ENCODE peak calls at places on chromosomes 7 and 10, in seven cellular contexts. One of them, this sample, is unnamed.

GRCh38 chr7:119783799-119784198 is 489.2 kb upstream of the KCND2 start:
- DNase-seq in NB4: no peak
- DNase-seq in iPS DF 6.9: no peak
- DNase-seq in AG09309: no peak
- DNase-seq in anterior cingulate cortex: no peak
- DNase-seq in stimulated activated CD4-positive, alpha-beta T cell treated with anti-CD3 and anti-CD28 coated beads, Interleukin-1b, Interleukin-23, amount 100 ng/mL, for 24 hours: no peak
- DNase-seq in activated CD4-positive, alpha-beta memory T cell treated with anti-CD3 and anti-CD28 coated beads, Interleukin-2, amount 10 ng/mL, durations not matched to agents 7 days and 5 days: no peak
- DNase-seq in this sample: no peak

GRCh38 chr7:117479480-117480224 is at the start of gene CFTR:
- DNase-seq in activated CD4-positive, alpha-beta memory T cell treated with anti-CD3 and anti-CD28 coated beads, Interleukin-2, amount 10 ng/mL, durations not matched to agents 7 days and 5 days: no peak
- DNase-seq in stimulated activated CD4-positive, alpha-beta T cell treated with anti-CD3 and anti-CD28 coated beads, Interleukin-1b, Interleukin-23, amount 100 ng/mL, for 24 hours: no peak
- DNase-seq in AG09309: no peak
- DNase-seq in anterior cingulate cortex: no peak
- DNase-seq in iPS DF 6.9: no peak
- DNase-seq in NB4: no peak
- DNase-seq in this sample: no peak

GRCh38 chr10:47335906-47336305 is 12.3 kb upstream of the RBP3 start:
- DNase-seq in AG09309: no peak
- DNase-seq in NB4: no peak
- DNase-seq in activated CD4-positive, alpha-beta memory T cell treated with anti-CD3 and anti-CD28 coated beads, Interleukin-2, amount 10 ng/mL, durations not matched to agents 7 days and 5 days: no peak
- DNase-seq in anterior cingulate cortex: no peak
- DNase-seq in iPS DF 6.9: no peak
- DNase-seq in stimulated activated CD4-positive, alpha-beta T cell treated with anti-CD3 and anti-CD28 coated beads, Interleukin-1b, Interleukin-23, amount 100 ng/mL, for 24 hours: no peak
- DNase-seq in this sample: no peak

GRCh38 chr7:25303380-25304321 is 75.4 kb upstream of the NPVF start:
- DNase-seq in activated CD4-positive, alpha-beta memory T cell treated with anti-CD3 and anti-CD28 coated beads, Interleukin-2, amount 10 ng/mL, durations not matched to agents 7 days and 5 days: no peak
- DNase-seq in anterior cingulate cortex: no peak
- DNase-seq in NB4: no peak
- DNase-seq in AG09309: no peak
- DNase-seq in iPS DF 6.9: peak; percentile 72
- DNase-seq in stimulated activated CD4-positive, alpha-beta T cell treated with anti-CD3 and anti-CD28 coated beads, Interleukin-1b, Interleukin-23, amount 100 ng/mL, for 24 hours: no peak
- DNase-seq in this sample: no peak

GRCh38 chr10:58385784-58386112 is 538 bp downstream of the TFAM start:
- DNase-seq in anterior cingulate cortex: no peak
- DNase-seq in stimulated activated CD4-positive, alpha-beta T cell treated with anti-CD3 and anti-CD28 coated beads, Interleukin-1b, Interleukin-23, amount 100 ng/mL, for 24 hours: peak; percentile 3
- DNase-seq in AG09309: no peak
- DNase-seq in activated CD4-positive, alpha-beta memory T cell treated with anti-CD3 and anti-CD28 coated beads, Interleukin-2, amount 10 ng/mL, durations not matched to agents 7 days and 5 days: peak; percentile 28
- DNase-seq in iPS DF 6.9: no peak
- DNase-seq in NB4: peak; percentile 55
- DNase-seq in this sample: no peak

GRCh38 chr7:33761440-33762080 is 143.8 kb upstream of the BMPER start:
- DNase-seq in NB4: no peak
- DNase-seq in activated CD4-positive, alpha-beta memory T cell treated with anti-CD3 and anti-CD28 coated beads, Interleukin-2, amount 10 ng/mL, durations not matched to agents 7 days and 5 days: no peak
- DNase-seq in iPS DF 6.9: no peak
- DNase-seq in anterior cingulate cortex: no peak
- DNase-seq in AG09309: no peak
- DNase-seq in stimulated activated CD4-positive, alpha-beta T cell treated with anti-CD3 and anti-CD28 coated beads, Interleukin-1b, Interleukin-23, amount 100 ng/mL, for 24 hours: no peak
- DNase-seq in this sample: no peak

GRCh38 chr10:118956253-118957140 is 73.0 kb upstream of the NANOS1 start:
- DNase-seq in AG09309: no peak
- DNase-seq in NB4: no peak
- DNase-seq in stimulated activated CD4-positive, alpha-beta T cell treated with anti-CD3 and anti-CD28 coated beads, Interleukin-1b, Interleukin-23, amount 100 ng/mL, for 24 hours: no peak
- DNase-seq in iPS DF 6.9: no peak
- DNase-seq in activated CD4-positive, alpha-beta memory T cell treated with anti-CD3 and anti-CD28 coated beads, Interleukin-2, amount 10 ng/mL, durations not matched to agents 7 days and 5 days: no peak
- DNase-seq in anterior cingulate cortex: no peak
- DNase-seq in this sample: no peak

GRCh38 chr10:11933837-11934236 is 108.8 kb downstream of the UPF2 start:
- DNase-seq in stimulated activated CD4-positive, alpha-beta T cell treated with anti-CD3 and anti-CD28 coated beads, Interleukin-1b, Interleukin-23, amount 100 ng/mL, for 24 hours: no peak
- DNase-seq in NB4: no peak
- DNase-seq in activated CD4-positive, alpha-beta memory T cell treated with anti-CD3 and anti-CD28 coated beads, Interleukin-2, amount 10 ng/mL, durations not matched to agents 7 days and 5 days: no peak
- DNase-seq in anterior cingulate cortex: no peak
- DNase-seq in iPS DF 6.9: no peak
- DNase-seq in AG09309: no peak
- DNase-seq in this sample: no peak

GRCh38 chr10:94677691-94678090 is 5.8 kb upstream of the CYP2C18 start:
- DNase-seq in AG09309: no peak
- DNase-seq in iPS DF 6.9: no peak
- DNase-seq in anterior cingulate cortex: no peak
- DNase-seq in activated CD4-positive, alpha-beta memory T cell treated with anti-CD3 and anti-CD28 coated beads, Interleukin-2, amount 10 ng/mL, durations not matched to agents 7 days and 5 days: no peak
- DNase-seq in NB4: no peak
- DNase-seq in stimulated activated CD4-positive, alpha-beta T cell treated with anti-CD3 and anti-CD28 coated beads, Interleukin-1b, Interleukin-23, amount 100 ng/mL, for 24 hours: no peak
- DNase-seq in this sample: no peak

GRCh38 chr7:134768243-134768642 is 11.2 kb upstream of the CALD1 start:
- DNase-seq in stimulated activated CD4-positive, alpha-beta T cell treated with anti-CD3 and anti-CD28 coated beads, Interleukin-1b, Interleukin-23, amount 100 ng/mL, for 24 hours: no peak
- DNase-seq in anterior cingulate cortex: no peak
- DNase-seq in activated CD4-positive, alpha-beta memory T cell treated with anti-CD3 and anti-CD28 coated beads, Interleukin-2, amount 10 ng/mL, durations not matched to agents 7 days and 5 days: no peak
- DNase-seq in AG09309: no peak
- DNase-seq in iPS DF 6.9: no peak
- DNase-seq in NB4: no peak
- DNase-seq in this sample: no peak